ENCODE peak calls at places on chromosomes 13 and 19, in four cellular contexts. W, S, Y and F are unnamed samples.

GRCh38 chr13:32164622-32165268 is 133.2 kb downstream of the FRY start:
- DNase-seq in W (peak; percentile 81), S (peak; percentile 7), Y (peak; percentile 80), F (peak; percentile 69)

GRCh38 chr13:51761638-51762350 is 42.2 kb downstream of the DHRS12 start:
- DNase-seq in W (no peak), S (no peak), Y (no peak), F (no peak)

GRCh38 chr13:113969973-113970611 is 3.8 kb downstream of the C13orf46 start:
- DNase-seq in W (no peak), S (no peak), Y (no peak), F (no peak)

GRCh38 chr13:101919541-101920306 is 467.2 kb downstream of the ITGBL1 start:
- DNase-seq in W (peak; percentile 83), S (no peak), Y (peak; percentile 37), F (no peak)

GRCh38 chr19:18437481-18438330 is at the start of gene ISYNA1:
- DNase-seq in W (peak; percentile 85), S (no peak), Y (no peak), F (no peak)

GRCh38 chr19:56222901-56223300 is 20.8 kb downstream of the ZSCAN5C start:
- DNase-seq in W (no peak), S (no peak), Y (no peak), F (no peak)

GRCh38 chr19:14310055-14310454 is 71.2 kb upstream of the ADGRE5 start:
- DNase-seq in W (no peak), S (no peak), Y (no peak), F (no peak)

GRCh38 chr13:39656325-39656677 is 839 bp downstream of the COG6 start:
- DNase-seq in W (peak; percentile 4), S (no peak), Y (no peak), F (peak; percentile 13)

GRCh38 chr19:32165176-32165575 is 180.2 kb upstream of the ZNF507 start:
- DNase-seq in W (no peak), S (no peak), Y (no peak), F (no peak)